ENCODE peak calls at places on chromosomes 3 and 15, in seven cellular contexts. Z is nephron progenitor cell, X is HuH-7.5, H is activated T-helper 1 cell treated with Interleukin-2 at 50 U/mL for 16 hours, L is NCI-H1092, O is cardiac muscle cell, I is NCI-H2081. Y is an unnamed sample.

GRCh38 chr3:185722920-185723319 is 101.9 kb downstream of the IGF2BP2 start:
- DNase-seq in H (no peak), X (no peak), L (no peak), O (no peak), I (no peak), Z (no peak), Y (no peak)

GRCh38 chr3:128491900-128492352 is 1.1 kb downstream of the GATA2 start:
- DNase-seq in Z (no peak), X (no peak), O (no peak), H (no peak), I (peak; percentile 64), L (no peak), Y (no peak)

GRCh38 chr3:188208751-188209433 is 54.9 kb downstream of the LPP start:
- DNase-seq in O (no peak), Z (no peak), X (no peak), H (no peak), I (no peak), L (no peak), Y (no peak)

GRCh38 chr3:139830817-139831216 is 104.2 kb upstream of the CLSTN2 start:
- DNase-seq in X (no peak), I (peak; percentile 45), Z (peak; percentile 11), O (peak; percentile 64), H (no peak), L (no peak), Y (peak; percentile 67)

GRCh38 chr3:111851511-111851954 is 7.5 kb upstream of the PHLDB2 start:
- DNase-seq in X (no peak), I (no peak), O (no peak), H (no peak), Z (no peak), L (no peak), Y (no peak)

GRCh38 chr3:124659175-124659574 is 71.1 kb upstream of the UMPS start:
- DNase-seq in X (no peak), Z (no peak), I (no peak), H (no peak), O (no peak), L (no peak), Y (no peak)

GRCh38 chr3:179348325-179349013 is 960 bp downstream of the MFN1 start:
- DNase-seq in H (no peak), O (no peak), Z (no peak), L (no peak), X (no peak), I (no peak), Y (no peak)

GRCh38 chr3:48440590-48440958 is 517 bp downstream of the TMA7 start:
- DNase-seq in O (peak; percentile 36), Z (peak; percentile 38), X (no peak), L (no peak), I (no peak), H (no peak), Y (no peak)

GRCh38 chr3:179321585-179322322 is 1.1 kb upstream of the ZNF639 start:
- DNase-seq in O (peak; percentile 19), L (no peak), X (peak; percentile 38), I (peak; percentile 81), Z (no peak), H (no peak), Y (peak; percentile 33)

GRCh38 chr3:89059201-89059600 is 48.2 kb upstream of the EPHA3 start:
- DNase-seq in X (no peak), O (no peak), H (no peak), I (no peak), L (no peak), Z (no peak), Y (no peak)

GRCh38 chr3:147943265-147943945 is 534.2 kb downstream of the ZIC1 start:
- DNase-seq in H (no peak), Z (no peak), I (no peak), O (no peak), X (no peak), L (no peak), Y (no peak)

GRCh38 chr3:13150624-13151023 is 77.4 kb upstream of the IQSEC1 start:
- DNase-seq in O (no peak), H (no peak), I (no peak), L (no peak), X (no peak), Z (no peak), Y (no peak)

GRCh38 chr15:56913670-56914069 is 4.8 kb upstream of the TCF12 start:
- DNase-seq in H (no peak), L (no peak), O (no peak), Z (no peak), I (no peak), X (no peak), Y (no peak)

GRCh38 chr3:31448035-31448881 is 84.5 kb upstream of the STT3B start:
- DNase-seq in O (no peak), L (no peak), X (peak; percentile 35), Z (no peak), H (no peak), I (no peak), Y (no peak)

GRCh38 chr3:129597087-129597791 is 9.2 kb downstream of the PLXND1 start:
- DNase-seq in I (peak; percentile 73), X (no peak), Z (peak; percentile 60), L (peak; percentile 62), O (no peak), H (no peak), Y (peak; percentile 60)

GRCh38 chr3:50256978-50257890 is 11.7 kb upstream of the SEMA3B start:
- DNase-seq in H (no peak), Z (peak; percentile 56), X (peak; percentile 83), O (peak; percentile 49), L (no peak), I (peak; percentile 22), Y (peak; percentile 50)

GRCh38 chr3:194163697-194164096 is 27.7 kb downstream of the HES1 start:
- DNase-seq in X (no peak), I (no peak), O (no peak), H (no peak), Z (no peak), L (no peak), Y (no peak)

GRCh38 chr15:62392411-62392810 is 227.3 kb upstream of the C2CD4B start:
- DNase-seq in Z (peak; percentile 22), I (no peak), X (peak; percentile 52), H (no peak), L (no peak), O (peak; percentile 19), Y (peak; percentile 20)

GRCh38 chr3:171044828-171045793 is 18.6 kb upstream of the SLC2A2 start:
- DNase-seq in L (no peak), H (no peak), O (no peak), I (no peak), Z (no peak), X (peak; percentile 20), Y (no peak)

GRCh38 chr3:41202075-41202833 is 2.9 kb downstream of the CTNNB1 start:
- DNase-seq in L (no peak), H (no peak), I (no peak), X (no peak), O (no peak), Z (no peak), Y (no peak)

GRCh38 chr3:175224051-175224450 is 364.9 kb downstream of the NAALADL2 start:
- DNase-seq in I (peak; percentile 79), O (no peak), X (peak; percentile 3), Z (no peak), H (no peak), L (peak; percentile 71), Y (peak; percentile 47)

GRCh38 chr3:159732172-159733111 is 256.2 kb upstream of the IL12A start:
- DNase-seq in O (peak; percentile 69), L (no peak), H (no peak), X (no peak), Z (peak; percentile 20), I (no peak), Y (no peak)

GRCh38 chr15:74791667-74792066 is 9.8 kb downstream of the CSK start:
- DNase-seq in O (no peak), I (no peak), Z (no peak), H (no peak), L (no peak), X (no peak), Y (no peak)

GRCh38 chr3:144921710-144922109 is 950.1 kb downstream of the DIPK2A start:
- DNase-seq in I (no peak), H (no peak), X (no peak), O (no peak), L (no peak), Z (no peak), Y (no peak)

GRCh38 chr15:78979456-78980320 is 34.8 kb upstream of the CTSH start:
- DNase-seq in L (peak; percentile 56), Z (peak; percentile 33), H (no peak), X (peak; percentile 87), I (peak; percentile 77), O (peak; percentile 76), Y (peak; percentile 78)

GRCh38 chr15:33506781-33507180 is 196.0 kb downstream of the RYR3 start:
- DNase-seq in O (no peak), X (no peak), Z (no peak), H (no peak), I (no peak), L (no peak), Y (no peak)

GRCh38 chr3:195931582-195932273 is 23.4 kb upstream of the TNK2 start:
- DNase-seq in L (no peak), H (no peak), Z (no peak), X (no peak), I (no peak), O (no peak), Y (no peak)

GRCh38 chr3:123788706-123789105 is 95.4 kb downstream of the MYLK start:
- DNase-seq in I (no peak), H (no peak), Z (no peak), O (no peak), X (no peak), L (no peak), Y (no peak)

GRCh38 chr3:124163689-124164088 is 171.8 kb upstream of the ROPN1 start:
- DNase-seq in X (no peak), O (no peak), I (no peak), L (no peak), Z (no peak), H (no peak), Y (no peak)

GRCh38 chr15:31344266-31344665 is 17.6 kb downstream of the KLF13 start:
- DNase-seq in O (no peak), X (no peak), L (no peak), I (no peak), H (no peak), Z (no peak), Y (no peak)

GRCh38 chr3:151178208-151178845 is 24.7 kb downstream of the GPR171 start:
- DNase-seq in Z (no peak), X (peak; percentile 15), I (no peak), O (no peak), H (no peak), L (no peak), Y (no peak)

GRCh38 chr3:55639886-55640765 is 153.0 kb upstream of the WNT5A start:
- DNase-seq in I (no peak), X (no peak), O (no peak), L (no peak), H (no peak), Z (no peak), Y (no peak)

GRCh38 chr3:184604039-184604955 is 42.7 kb downstream of the EPHB3 start:
- DNase-seq in O (peak; percentile 80), X (peak; percentile 59), I (no peak), Z (peak; percentile 82), L (no peak), H (no peak), Y (no peak)

GRCh38 chr15:70856884-70857546 is 3.1 kb upstream of the LARP6 start:
- DNase-seq in X (peak; percentile 60), Z (no peak), I (no peak), O (no peak), L (no peak), H (no peak), Y (no peak)

GRCh38 chr15:28133281-28133680 is 34.2 kb upstream of the OCA2 start:
- DNase-seq in Z (no peak), L (no peak), X (no peak), I (no peak), H (no peak), O (no peak), Y (no peak)

GRCh38 chr3:89002166-89002565 is 105.3 kb upstream of the EPHA3 start:
- DNase-seq in O (no peak), I (no peak), X (no peak), H (no peak), Z (no peak), L (no peak), Y (no peak)

GRCh38 chr15:48677821-48678220 is 32.3 kb upstream of the FBN1 start:
- DNase-seq in H (no peak), Z (no peak), L (no peak), I (no peak), O (no peak), X (no peak), Y (no peak)

GRCh38 chr3:99833833-99834583 is 16.3 kb downstream of the CMSS1 start:
- DNase-seq in Z (no peak), L (no peak), O (no peak), X (no peak), H (no peak), I (no peak), Y (no peak)